ENCODE peak calls at places on chromosome 17, in five cellular contexts. A is ovary, I is adrenal gland, C is heart left ventricle, E is stomach. X is an unnamed sample.

GRCh38 chr17:43907425-43907981 is at the start of gene MPP2:
- DNase-seq in A (peak; percentile 77), I (peak; percentile 18), C (peak; percentile 75), E (peak; percentile 73), X (peak; percentile 65)

GRCh38 chr17:50022463-50023130 is 27.6 kb upstream of the DLX3 start:
- DNase-seq in A (no peak), I (no peak), C (no peak), E (no peak), X (no peak)

GRCh38 chr17:2380225-2380922 is 20.5 kb downstream of the MNT start:
- DNase-seq in A (no peak), I (no peak), C (no peak), E (no peak), X (no peak)

GRCh38 chr17:8831234-8831849 is 32.2 kb upstream of the MFSD6L start:
- DNase-seq in A (no peak), I (no peak), C (no peak), E (no peak), X (no peak)

GRCh38 chr17:83132251-83133081 is 53.1 kb downstream of the METRNL start:
- DNase-seq in A (no peak), I (no peak), C (peak; percentile 46), E (no peak), X (no peak)

GRCh38 chr17:64252831-64253230 is 10.2 kb downstream of the TEX2 start:
- DNase-seq in A (no peak), I (no peak), C (no peak), E (no peak), X (no peak)

GRCh38 chr17:79011451-79012147 is 2.0 kb upstream of the CANT1 start:
- DNase-seq in A (no peak), I (peak; percentile 27), C (no peak), E (no peak), X (no peak)

GRCh38 chr17:43720311-43721060 is 38.1 kb downstream of the SOST start:
- DNase-seq in A (peak; percentile 80), I (peak; percentile 79), C (peak; percentile 92), E (peak; percentile 78), X (peak; percentile 60)

GRCh38 chr17:60604686-60605334 is 4.8 kb downstream of the PPM1D start:
- DNase-seq in A (no peak), I (peak; percentile 85), C (peak; percentile 36), E (no peak), X (no peak)

GRCh38 chr17:54749157-54749556 is 151.5 kb upstream of the TOM1L1 start:
- DNase-seq in A (no peak), I (no peak), C (no peak), E (no peak), X (no peak)

GRCh38 chr17:28271431-28271830 is 47.6 kb upstream of the TMEM97 start:
- DNase-seq in A (no peak), I (no peak), C (no peak), E (no peak), X (no peak)

GRCh38 chr17:34542700-34543336 is 36.6 kb upstream of the TMEM132E start:
- DNase-seq in A (no peak), I (no peak), C (no peak), E (peak; percentile 27), X (no peak)

GRCh38 chr17:44979426-44980273 is 11.5 kb upstream of the C1QL1 start:
- DNase-seq in A (peak; percentile 78), I (no peak), C (peak; percentile 52), E (no peak), X (no peak)

GRCh38 chr17:16936536-16937310 is 35.2 kb downstream of the TNFRSF13B start:
- DNase-seq in A (no peak), I (no peak), C (no peak), E (peak; percentile 18), X (peak; percentile 1)

GRCh38 chr17:16939271-16939576 is 32.7 kb downstream of the TNFRSF13B start:
- DNase-seq in A (no peak), I (no peak), C (no peak), E (no peak), X (no peak)

GRCh38 chr17:16937431-16937830 is 34.5 kb downstream of the TNFRSF13B start:
- DNase-seq in A (no peak), I (no peak), C (no peak), E (peak; percentile 23), X (no peak)

GRCh38 chr17:16938496-16939270 is 33.2 kb downstream of the TNFRSF13B start:
- DNase-seq in A (no peak), I (no peak), C (no peak), E (peak; percentile 18), X (no peak)

GRCh38 chr17:16938031-16938430 is 33.9 kb downstream of the TNFRSF13B start:
- DNase-seq in A (no peak), I (no peak), C (no peak), E (peak; percentile 8), X (peak; percentile 20)
- TF ChIP-seq CTCF in A (no peak), I (no peak), C (no peak), E (no peak), X (no peak)

DNA sequence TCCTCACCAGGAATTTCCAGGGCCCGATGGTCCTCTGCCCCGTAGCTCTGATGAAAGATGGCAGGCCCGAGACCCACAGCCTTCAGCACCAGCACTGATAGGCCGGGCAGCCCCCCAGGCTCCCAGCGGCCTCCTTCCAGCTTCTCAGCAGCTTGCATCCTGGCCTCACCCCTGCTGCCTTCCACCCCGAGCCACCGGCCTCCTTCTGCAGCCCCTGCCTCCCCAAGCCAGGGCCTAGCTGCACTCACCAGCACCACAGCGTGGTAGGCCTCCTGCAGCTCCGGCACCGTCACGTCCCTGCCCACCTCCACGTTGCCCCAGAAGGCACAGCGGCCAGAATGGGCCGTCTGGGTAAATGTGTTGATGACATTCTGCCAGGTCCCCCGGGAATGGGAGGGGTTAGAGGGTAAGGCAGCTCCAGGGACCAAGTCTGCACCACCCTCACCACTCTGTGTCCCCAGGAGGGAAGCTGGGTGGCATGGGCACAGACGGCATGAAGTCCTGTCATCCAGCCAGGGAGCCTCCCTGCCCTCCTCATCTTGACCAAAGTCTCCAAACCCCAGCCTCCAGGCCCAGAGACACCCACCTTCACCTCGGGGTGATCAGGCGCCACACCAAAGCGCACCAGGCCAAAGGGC is 6.5 kb downstream of the FDXR start:
- DNase-seq in A (no peak), I (no peak), C (no peak), E (no peak), X (no peak)
- TF ChIP-seq POLR2A in A (no peak), I (no peak), C (no peak), E (no peak), X (no peak)

GRCh38 chr17:57006040-57006439 is 28.1 kb downstream of the SCPEP1 start:
- DNase-seq in A (no peak), I (peak; percentile 49), C (no peak), E (no peak), X (no peak)

GRCh38 chr17:57002904-57003303 is 25.0 kb downstream of the SCPEP1 start:
- DNase-seq in A (no peak), I (no peak), C (no peak), E (no peak), X (no peak)

GRCh38 chr17:57001541-57001940 is 23.6 kb downstream of the SCPEP1 start:
- DNase-seq in A (no peak), I (no peak), C (no peak), E (no peak), X (no peak)

GRCh38 chr17:57008958-57009357 is 31.0 kb downstream of the SCPEP1 start:
- DNase-seq in A (no peak), I (no peak), C (no peak), E (no peak), X (no peak)

GRCh38 chr17:57004944-57005579 is 27.1 kb downstream of the SCPEP1 start:
- DNase-seq in A (no peak), I (no peak), C (no peak), E (peak; percentile 30), X (no peak)
- H3K36me3 ChIP-seq in A (no peaks in the 10 kb centered on the region), I (peaks cover 47% of the 10 kb centered on the region), C (peaks cover 71% of the 10 kb centered on the region), E (peaks cover 47% of the 10 kb centered on the region), X (no peaks in the 10 kb centered on the region)

DNA sequence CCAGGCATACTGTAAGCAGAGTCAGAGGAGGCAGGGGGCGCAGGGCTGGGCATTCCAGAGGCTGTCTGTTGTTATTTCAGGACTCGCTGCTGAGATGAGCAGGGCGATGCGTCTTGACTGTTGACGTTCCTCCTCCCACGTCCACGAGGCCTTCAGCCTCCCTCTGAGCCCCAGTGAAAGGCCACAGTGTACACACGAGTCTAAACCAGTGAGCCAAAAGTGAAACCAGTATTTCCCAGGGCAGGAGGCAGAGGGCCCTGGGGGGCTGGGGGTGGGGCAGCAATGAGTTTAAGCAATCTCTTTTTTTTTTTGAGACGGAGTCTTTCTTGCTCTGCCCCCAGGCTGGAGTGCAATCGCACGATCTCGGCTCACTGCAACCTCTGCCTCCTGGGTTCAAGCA is 21.5 kb downstream of the SMTNL2 start:
- DNase-seq in A (peak; percentile 76), I (peak; percentile 39), C (peak; percentile 68), E (no peak), X (no peak)
- TF ChIP-seq CTCF in A (no peak), I (no peak), C (no peak), E (no peak), X (no peak)

GRCh38 chr17:81329927-81330883 is 35.1 kb upstream of the SLC38A10 start:
- DNase-seq in A (no peak), I (no peak), C (no peak), E (no peak), X (no peak)
- TF ChIP-seq POLR2A in A (no peak), I (no peak), C (no peak), E (no peak), X (no peak)

X was measured in breast epithelium.